ENCODE peak calls at places on chromosomes 6 and 20, in eight cellular contexts. N, C, X, H, B, P, G and S are unnamed samples.
A peak's percentile ranks its signal among the peaks of the same experiment; 100 is the strongest.

GRCh38 chr6:13505345-13505734 is 17.9 kb upstream of the GFOD1 start:
- DNase-seq in P (no peak), N (no peak), G (no peak), B (no peak), X (no peak), C (no peak), H (no peak), S (no peak)

GRCh38 chr6:28683945-28684538 is 158.4 kb downstream of the GPX5 start:
- DNase-seq in B (no peak), X (peak; percentile 2), G (peak; percentile 57), N (peak; percentile 71), H (no peak), P (peak; percentile 67), C (peak; percentile 8), S (peak; percentile 70)

GRCh38 chr6:32192608-32193039 is at the start of gene GPSM3:
- DNase-seq in C (no peak), N (peak; percentile 89), X (no peak), B (peak; percentile 35), H (no peak), G (no peak), P (peak; percentile 70), S (no peak)

GRCh38 chr6:108872001-108872974 is 24.1 kb downstream of the ARMC2 start:
- DNase-seq in B (no peak), X (peak; percentile 2), N (peak; percentile 23), G (no peak), H (no peak), P (no peak), C (no peak), S (no peak)

GRCh38 chr6:138577151-138577915 is 78.0 kb upstream of the NHSL1 start:
- DNase-seq in B (no peak), H (no peak), P (no peak), N (no peak), G (peak; percentile 93), X (no peak), C (no peak), S (no peak)

GRCh38 chr20:3218307-3218988 is 9.2 kb downstream of the ITPA start:
- DNase-seq in C (peak; percentile 75), N (peak; percentile 75), H (no peak), B (peak; percentile 39), G (no peak), P (peak; percentile 54), X (peak; percentile 63), S (peak; percentile 69)

GRCh38 chr20:43983359-43983758 is 68.7 kb downstream of the TOX2 start:
- DNase-seq in H (no peak), N (peak; percentile 44), P (no peak), X (no peak), C (no peak), G (no peak), B (no peak), S (peak; percentile 23)

GRCh38 chr6:148074735-148075134 is 267.9 kb upstream of the SASH1 start:
- DNase-seq in H (no peak), C (no peak), X (no peak), P (no peak), B (no peak), G (no peak), N (no peak), S (no peak)

GRCh38 chr20:58446264-58446937 is 57.4 kb downstream of the VAPB start:
- DNase-seq in X (no peak), P (no peak), C (no peak), B (no peak), N (no peak), H (no peak), G (no peak), S (no peak)

GRCh38 chr20:37524859-37525708 is 2.6 kb downstream of the BLCAP start:
- DNase-seq in N (no peak), P (peak; percentile 39), G (no peak), B (no peak), C (no peak), X (no peak), H (no peak), S (no peak)

GRCh38 chr6:167409689-167410088 is 84.8 kb downstream of the TTLL2 start:
- DNase-seq in G (peak; percentile 26), H (no peak), B (no peak), C (no peak), N (no peak), P (no peak), X (no peak), S (no peak)

GRCh38 chr6:163965426-163966348 is 551.2 kb downstream of the QKI start:
- DNase-seq in X (no peak), B (no peak), N (peak; percentile 30), H (no peak), G (no peak), P (no peak), C (no peak), S (no peak)

GRCh38 chr20:24813936-24814335 is 135.1 kb upstream of the CST7 start:
- DNase-seq in N (no peak), C (no peak), H (no peak), X (no peak), P (no peak), B (no peak), G (no peak), S (no peak)

GRCh38 chr20:24163501-24163900 is 174.9 kb upstream of the GGTLC1 start:
- DNase-seq in H (no peak), G (no peak), B (no peak), N (no peak), X (no peak), P (no peak), C (no peak), S (no peak)

GRCh38 chr6:140062042-140063041 is 687.9 kb upstream of the CITED2 start:
- DNase-seq in C (no peak), H (peak; percentile 98), N (peak; percentile 16), X (no peak), P (peak; percentile 97), B (no peak), G (no peak), S (peak; percentile 61)

GRCh38 chr6:13924146-13924948 is 405 bp upstream of the RNF182 start:
- DNase-seq in X (no peak), B (peak; percentile 41), N (peak; percentile 80), P (peak; percentile 57), H (no peak), C (peak; percentile 58), G (peak; percentile 75), S (peak; percentile 48)

GRCh38 chr6:129516005-129516404 is 194.0 kb downstream of the ARHGAP18 start:
- DNase-seq in N (no peak), P (no peak), G (no peak), X (no peak), H (no peak), C (no peak), B (no peak), S (no peak)

GRCh38 chr6:159077123-159077522 is 32.3 kb upstream of the TAGAP start:
- DNase-seq in X (no peak), C (no peak), G (no peak), H (no peak), B (no peak), P (peak; percentile 34), N (no peak), S (no peak)

GRCh38 chr6:45677381-45677992 is 299.8 kb upstream of the SUPT3H start:
- DNase-seq in H (no peak), G (no peak), C (no peak), N (no peak), X (peak; percentile 26), P (peak; percentile 70), B (peak; percentile 18), S (peak; percentile 26)

GRCh38 chr20:19813839-19814238 is 55.8 kb downstream of the RIN2 start:
- DNase-seq in C (no peak), B (no peak), G (no peak), H (no peak), X (no peak), P (no peak), N (no peak), S (no peak)

GRCh38 chr6:6781172-6781876 is 192.8 kb downstream of the LY86 start:
- DNase-seq in C (no peak), G (no peak), N (peak; percentile 75), X (no peak), H (peak; percentile 21), B (peak; percentile 13), P (peak; percentile 82), S (peak; percentile 68)

GRCh38 chr6:36196049-36196879 is at the start of gene BRPF3:
- DNase-seq in X (peak; percentile 57), B (peak; percentile 87), G (peak; percentile 74), H (no peak), N (peak; percentile 86), C (peak; percentile 72), P (peak; percentile 88), S (peak; percentile 75)

GRCh38 chr20:22556565-22557056 is 27.8 kb downstream of the FOXA2 start:
- DNase-seq in G (no peak), N (no peak), H (no peak), X (no peak), B (no peak), C (no peak), P (no peak), S (no peak)

GRCh38 chr6:138146544-138146943 is 15.2 kb upstream of the ARFGEF3 start:
- DNase-seq in G (no peak), C (no peak), H (no peak), P (no peak), B (no peak), N (no peak), X (no peak), S (no peak)

GRCh38 chr6:133764011-133764812 is 124.7 kb upstream of the TCF21 start:
- DNase-seq in X (no peak), B (no peak), P (peak; percentile 81), C (no peak), G (no peak), N (no peak), H (no peak), S (no peak)

GRCh38 chr6:108837236-108837971 is 10.8 kb upstream of the ARMC2 start:
- DNase-seq in X (no peak), G (no peak), B (no peak), H (no peak), P (no peak), N (no peak), C (no peak), S (no peak)

GRCh38 chr6:133701633-133702331 is 187.1 kb upstream of the TCF21 start:
- DNase-seq in G (no peak), C (no peak), X (no peak), N (no peak), P (peak; percentile 75), B (no peak), H (no peak), S (no peak)

GRCh38 chr20:56630506-56631317 is 1.6 kb downstream of the TFAP2C start:
- DNase-seq in B (no peak), X (no peak), H (no peak), P (no peak), N (peak; percentile 67), C (peak; percentile 33), G (no peak), S (peak; percentile 16)

GRCh38 chr6:1477432-1478090 is 88.2 kb downstream of the FOXF2 start:
- DNase-seq in H (no peak), B (no peak), N (peak; percentile 27), P (peak; percentile 85), C (no peak), X (no peak), G (no peak), S (no peak)

GRCh38 chr6:13205106-13205505 is 123.2 kb downstream of the TBC1D7 start:
- DNase-seq in B (no peak), P (no peak), X (no peak), N (no peak), C (no peak), G (no peak), H (no peak), S (no peak)

GRCh38 chr20:21628800-21629199 is 76.7 kb upstream of the PAX1 start:
- DNase-seq in N (no peak), P (no peak), G (no peak), X (no peak), C (no peak), H (no peak), B (no peak), S (no peak)